ENCODE peak calls at places on chromosomes 2 and 18, in ten cellular contexts. B is SK-N-DZ; Y is T-helper 1 cell; R is stomach; J is WTC11; A is NCI-H460; C is activated T-cell treated with anti-CD3 and anti-CD28 coated beads for 1 hour; F is spleen; K is NB4; S is stimulated activated naive CD4-positive, alpha-beta T cell. Z is an unnamed sample.

GRCh38 chr2:229843613-229844012 is 78.2 kb downstream of the TRIP12 start:
- DNase-seq in B (no peak), Y (no peak), R (no peak), J (no peak), A (no peak), C (no peak), F (no peak), K (no peak), S (no peak), Z (no peak)

GRCh38 chr2:105744091-105744908 is 412 bp upstream of the NCK2 start:
- DNase-seq in B (peak), Y (peak), R (peak), J (peak), A (peak), C (peak), F (peak), K (peak), S (peak), Z (peak)

GRCh38 chr18:1018211-1018651 is 113.6 kb downstream of the ADCYAP1 start:
- DNase-seq in B (peak), Y (no peak), R (no peak), J (no peak), A (no peak), C (no peak), F (no peak), K (no peak), S (no peak), Z (no peak)

GRCh38 chr2:236531991-236532390 is 37.6 kb upstream of the ACKR3 start:
- DNase-seq in B (no peak), Y (no peak), R (no peak), J (no peak), A (no peak), C (no peak), F (no peak), K (no peak), S (no peak), Z (no peak)

GRCh38 chr2:108404784-108405397 is 27.1 kb downstream of the SULT1C4 start:
- DNase-seq in B (no peak), Y (no peak), R (no peak), J (no peak), A (no peak), C (no peak), F (no peak), K (no peak), S (no peak), Z (no peak)

GRCh38 chr2:205687018-205687956 is 5.0 kb downstream of the NRP2 start:
- DNase-seq in B (peak), Y (no peak), R (no peak), J (no peak), A (no peak), C (no peak), F (no peak), K (no peak), S (no peak), Z (no peak)

GRCh38 chr2:66470199-66470598 is 35.3 kb downstream of the MEIS1 start:
- DNase-seq in B (no peak), Y (no peak), R (no peak), J (no peak), A (no peak), C (no peak), F (no peak), K (no peak), S (no peak), Z (no peak)

GRCh38 chr18:54247488-54248175 is 21.7 kb upstream of the POLI start:
- DNase-seq in B (peak), Y (no peak), R (no peak), J (no peak), A (no peak), C (no peak), F (no peak), K (no peak), S (no peak), Z (no peak)

GRCh38 chr2:209523778-209524362 is 100.0 kb downstream of the MAP2 start:
- DNase-seq in B (no peak), Y (no peak), R (no peak), J (no peak), A (no peak), C (no peak), F (no peak), K (no peak), S (no peak), Z (no peak)

GRCh38 chr2:230319211-230319862 is 7.7 kb upstream of the SP140L start:
- DNase-seq in B (no peak), Y (peak), R (no peak), J (no peak), A (no peak), C (peak), F (peak), K (peak), S (peak), Z (peak)

GRCh38 chr18:13831864-13832508 is 8.0 kb downstream of the MC5R start:
- DNase-seq in B (no peak), Y (no peak), R (peak), J (no peak), A (peak), C (no peak), F (no peak), K (no peak), S (no peak), Z (no peak)

GRCh38 chr18:8705941-8706544 is 687 bp downstream of the MTCL1 start:
- DNase-seq in B (no peak), Y (no peak), R (no peak), J (peak), A (no peak), C (no peak), F (peak), K (no peak), S (no peak), Z (no peak)

GRCh38 chr18:28581503-28582169 is 404.7 kb upstream of the CDH2 start:
- DNase-seq in B (peak), Y (no peak), R (no peak), J (no peak), A (no peak), C (no peak), F (no peak), K (no peak), S (no peak), Z (no peak)

GRCh38 chr2:209146682-209147320 is 277.0 kb upstream of the MAP2 start:
- DNase-seq in B (no peak), Y (no peak), R (no peak), J (no peak), A (no peak), C (no peak), F (no peak), K (no peak), S (no peak), Z (no peak)

Z was measured in T-helper 17 cell.